ENCODE peak calls at places on chromosomes 3 and 15, in ten cellular contexts. K, D, A, F, Z, R, G, P, U and C are unnamed samples.

GRCh38 chr3:127747066-127747465 is 74.3 kb downstream of the ABTB1 start:
- DNase-seq in Z (no peak), P (no peak), A (no peak), R (no peak), U (no peak), F (no peak), G (no peak), K (no peak), D (no peak), C (no peak)

GRCh38 chr15:70826634-70827033 is 27.3 kb downstream of the LARP6 start:
- DNase-seq in K (no peak), R (peak; percentile 76), F (no peak), D (no peak), G (no peak), U (no peak), Z (no peak), A (peak; percentile 61), P (peak; percentile 31), C (no peak)

GRCh38 chr15:82045179-82045891 is 483 bp downstream of the MEX3B start:
- DNase-seq in Z (peak; percentile 23), A (peak; percentile 32), U (no peak), D (no peak), P (peak; percentile 49), F (peak; percentile 52), K (no peak), R (no peak), G (peak; percentile 45), C (peak; percentile 3)

GRCh38 chr15:74954515-74954914 is 2.1 kb downstream of the RPP25 start:
- DNase-seq in F (no peak), P (no peak), U (no peak), G (peak; percentile 79), K (no peak), Z (no peak), D (no peak), R (no peak), A (peak; percentile 77), C (no peak)

GRCh38 chr3:152173627-152174026 is 95.1 kb upstream of the MBNL1 start:
- DNase-seq in K (no peak), A (no peak), D (no peak), U (no peak), G (no peak), P (no peak), F (no peak), Z (no peak), R (no peak), C (no peak)

GRCh38 chr15:26842391-26842790 is 24.5 kb upstream of the GABRA5 start:
- DNase-seq in D (no peak), G (no peak), Z (no peak), F (no peak), P (no peak), R (no peak), A (no peak), K (no peak), U (no peak), C (no peak)

GRCh38 chr3:11803977-11804903 is 42.4 kb downstream of the TAMM41 start:
- DNase-seq in R (peak; percentile 9), D (no peak), K (no peak), F (peak; percentile 67), G (peak; percentile 57), A (peak; percentile 44), Z (peak; percentile 33), P (peak; percentile 6), U (peak; percentile 10), C (no peak)

GRCh38 chr3:129429080-129429451 is 630 bp upstream of the EFCAB12 start:
- DNase-seq in U (peak; percentile 66), P (no peak), R (no peak), G (no peak), D (no peak), F (no peak), Z (no peak), K (no peak), A (peak; percentile 46), C (no peak)

GRCh38 chr3:16485024-16485992 is 28.2 kb downstream of the RFTN1 start:
- DNase-seq in F (no peak), A (no peak), Z (no peak), R (no peak), G (no peak), P (no peak), D (no peak), U (no peak), K (no peak), C (no peak)

GRCh38 chr3:81468385-81468784 is 293.1 kb downstream of the GBE1 start:
- DNase-seq in Z (no peak), K (no peak), D (no peak), F (no peak), U (no peak), P (no peak), R (no peak), A (no peak), G (no peak), C (no peak)

GRCh38 chr3:34483290-34483887 is 685.0 kb downstream of the PDCD6IP start:
- DNase-seq in U (no peak), R (no peak), Z (no peak), P (no peak), F (no peak), D (no peak), K (no peak), A (no peak), G (no peak), C (no peak)

GRCh38 chr15:51780636-51781035 is 29.2 kb downstream of the TMOD2 start:
- DNase-seq in D (no peak), R (no peak), K (no peak), F (no peak), G (no peak), P (no peak), A (no peak), Z (no peak), U (no peak), C (no peak)

GRCh38 chr3:37282996-37283395 is 108.6 kb upstream of the LRRFIP2 start:
- DNase-seq in F (no peak), D (no peak), A (no peak), P (no peak), U (no peak), R (no peak), G (no peak), K (no peak), Z (no peak), C (no peak)

GRCh38 chr3:196220587-196220986 is 4.3 kb downstream of the SLC51A start:
- DNase-seq in D (no peak), Z (no peak), R (no peak), G (no peak), A (no peak), K (no peak), P (no peak), F (no peak), U (no peak), C (no peak)

GRCh38 chr3:24812116-24812515 is 317.5 kb upstream of the THRB start:
- DNase-seq in A (no peak), D (no peak), Z (no peak), R (no peak), P (no peak), K (no peak), U (no peak), G (no peak), F (no peak), C (no peak)

GRCh38 chr3:13403818-13404216 is 16.3 kb downstream of the NUP210 start:
- DNase-seq in G (no peak), K (no peak), Z (no peak), R (no peak), P (no peak), A (no peak), D (no peak), F (no peak), U (no peak), C (no peak)

GRCh38 chr15:92647467-92648163 is 8.0 kb downstream of the FAM174B start:
- DNase-seq in K (no peak), U (no peak), G (no peak), A (no peak), D (no peak), P (no peak), F (no peak), Z (no peak), R (no peak), C (no peak)

GRCh38 chr15:80779658-80780415 is 667 bp downstream of the CEMIP start:
- DNase-seq in G (peak; percentile 74), F (peak; percentile 38), R (no peak), A (peak; percentile 29), U (no peak), K (no peak), D (no peak), Z (peak; percentile 44), P (no peak), C (no peak)

GRCh38 chr3:169060037-169060436 is 603.5 kb downstream of the MECOM start:
- DNase-seq in U (no peak), A (no peak), R (no peak), G (no peak), K (no peak), Z (no peak), P (no peak), F (no peak), D (no peak), C (no peak)

GRCh38 chr3:14431556-14431927 is 29.1 kb downstream of the SLC6A6 start:
- DNase-seq in R (no peak), P (no peak), Z (no peak), K (peak; percentile 74), F (no peak), A (no peak), D (no peak), U (no peak), G (no peak), C (no peak)

GRCh38 chr3:114380233-114380645 is 86.4 kb downstream of the TIGIT start:
- DNase-seq in K (no peak), D (no peak), P (peak; percentile 80), F (no peak), G (no peak), R (no peak), U (no peak), Z (no peak), A (peak; percentile 95), C (no peak)

GRCh38 chr3:9201278-9201677 is 48.2 kb downstream of the SRGAP3 start:
- DNase-seq in A (no peak), Z (no peak), K (no peak), P (no peak), D (no peak), R (no peak), U (no peak), G (peak; percentile 78), F (no peak), C (no peak)

GRCh38 chr15:32721594-32721993 is 3.8 kb downstream of the GREM1 start:
- DNase-seq in A (peak; percentile 70), P (no peak), R (no peak), K (no peak), Z (no peak), D (no peak), U (no peak), G (no peak), F (no peak), C (no peak)

GRCh38 chr3:123469323-123469995 is 20.6 kb upstream of the ADCY5 start:
- DNase-seq in G (no peak), K (no peak), R (no peak), F (peak; percentile 39), P (no peak), D (no peak), Z (no peak), A (no peak), U (no peak), C (no peak)

GRCh38 chr15:38886315-38887163 is 321.9 kb upstream of the RASGRP1 start:
- DNase-seq in G (no peak), D (no peak), P (no peak), F (no peak), A (peak; percentile 71), Z (no peak), U (no peak), R (peak; percentile 74), K (no peak), C (no peak)

GRCh38 chr15:69032703-69033373 is 18.3 kb downstream of the NOX5 start:
- DNase-seq in G (no peak), P (no peak), U (no peak), A (no peak), K (no peak), R (no peak), F (no peak), Z (no peak), D (no peak), C (no peak)

GRCh38 chr15:98292442-98293240 is 332.1 kb downstream of the ARRDC4 start:
- DNase-seq in F (no peak), R (no peak), G (peak; percentile 77), K (no peak), Z (peak; percentile 54), D (no peak), P (peak; percentile 4), U (no peak), A (no peak), C (no peak)

GRCh38 chr3:189338366-189338765 is 166.6 kb downstream of the TPRG1 start:
- DNase-seq in U (no peak), Z (no peak), F (no peak), K (no peak), G (no peak), R (no peak), D (no peak), P (no peak), A (no peak), C (no peak)